ENCODE peak calls at places on chromosome 12, in five cellular contexts. B is KG1, U is OCI-LY7, T is astrocyte of the cerebellum, P is HCT116. I is an unnamed sample.

GRCh38 chr12:117047810-117048584 is 51.2 kb downstream of the TESC start:
- DNase-seq in B (no peak), U (no peak), P (no peak), T (no peak), I (no peak)

GRCh38 chr12:23335593-23335992 is 613.9 kb downstream of the SOX5 start:
- DNase-seq in T (no peak), B (no peak), U (no peak), P (no peak), I (no peak)

GRCh38 chr12:105256011-105256410 is 20.0 kb upstream of the APPL2 start:
- DNase-seq in U (no peak), B (no peak), T (no peak), P (no peak), I (no peak)

GRCh38 chr12:93427779-93428564 is 13.8 kb downstream of the UBE2N start:
- DNase-seq in U (no peak), T (no peak), B (no peak), P (no peak), I (no peak)

GRCh38 chr12:49974231-49974675 is 1.5 kb downstream of the AQP6 start:
- DNase-seq in U (no peak), P (no peak), T (peak), B (no peak), I (no peak)

GRCh38 chr12:17097674-17098073 is 491.7 kb upstream of the LMO3 start:
- DNase-seq in P (no peak), T (no peak), U (no peak), B (no peak), I (no peak)

GRCh38 chr12:123540899-123541662 is 7.6 kb upstream of the RILPL1 start:
- DNase-seq in B (no peak), T (no peak), U (no peak), P (no peak), I (no peak)

GRCh38 chr12:83784298-83784890 is 1097.7 kb downstream of the TMTC2 start:
- DNase-seq in B (no peak), U (no peak), P (no peak), T (no peak), I (no peak)

GRCh38 chr12:111842556-111843396 is 748 bp downstream of the MAPKAPK5 start:
- DNase-seq in U (no peak), T (no peak), P (no peak), B (no peak), I (no peak)

GRCh38 chr12:119151445-119151844 is 27.3 kb upstream of the HSPB8 start:
- DNase-seq in T (no peak), U (no peak), P (no peak), B (no peak), I (no peak)

GRCh38 chr12:132248439-132249157 is 80.8 kb downstream of the GALNT9 start:
- DNase-seq in B (peak), P (no peak), T (no peak), U (no peak), I (no peak)

GRCh38 chr12:52032431-52032796 is 18.8 kb upstream of the NR4A1 start:
- DNase-seq in P (no peak), U (no peak), B (no peak), T (peak), I (no peak)